ENCODE peak calls at places on chromosome 13, in four cellular contexts. One of them, this sample, is unnamed.

GRCh38 chr13:85806553-85807175 is 7.4 kb upstream of the SLITRK6 start:
- DNase-seq in HCT116: peak; percentile 28
- DNase-seq in HepG2: peak; percentile 41
- DNase-seq in K562: peak; percentile 16
- DNase-seq in this sample: peak; percentile 17

GRCh38 chr13:46341112-46341711 is 45.8 kb downstream of the RUBCNL start:
- DNase-seq in HepG2: no peak
- DNase-seq in K562: no peak
- DNase-seq in HCT116: no peak
- DNase-seq in this sample: no peak

GRCh38 chr13:39815345-39816111 is 160.1 kb downstream of the COG6 start:
- DNase-seq in K562: no peak
- DNase-seq in HCT116: no peak
- DNase-seq in HepG2: no peak
- DNase-seq in this sample: no peak

GRCh38 chr13:53612200-53612599 is 583.6 kb downstream of the OLFM4 start:
- DNase-seq in HepG2: no peak
- DNase-seq in K562: no peak
- DNase-seq in HCT116: no peak
- DNase-seq in this sample: no peak

GRCh38 chr13:105597573-105597972 is 937.9 kb downstream of the EFNB2 start:
- DNase-seq in HepG2: no peak
- DNase-seq in K562: no peak
- DNase-seq in HCT116: no peak
- DNase-seq in this sample: no peak

GRCh38 chr13:50485979-50486935 is 357.2 kb downstream of the DLEU7 start:
- DNase-seq in K562: peak; percentile 42
- DNase-seq in HepG2: no peak
- DNase-seq in HCT116: no peak
- DNase-seq in this sample: no peak

GRCh38 chr13:32829269-32829668 is 187.0 kb upstream of the KL start:
- DNase-seq in HCT116: no peak
- DNase-seq in K562: no peak
- DNase-seq in HepG2: no peak
- DNase-seq in this sample: no peak

GRCh38 chr13:74206061-74206561 is 71.9 kb upstream of the KLF12 start:
- DNase-seq in K562: no peak
- DNase-seq in HCT116: no peak
- DNase-seq in HepG2: no peak
- DNase-seq in this sample: no peak

GRCh38 chr13:39036212-39036611 is 1.7 kb downstream of the PROSER1 start:
- DNase-seq in K562: peak; percentile 29
- DNase-seq in HepG2: peak; percentile 25
- DNase-seq in HCT116: no peak
- DNase-seq in this sample: no peak

GRCh38 chr13:39688699-39689405 is 33.4 kb downstream of the COG6 start:
- DNase-seq in HCT116: no peak
- DNase-seq in K562: no peak
- DNase-seq in HepG2: no peak
- DNase-seq in this sample: no peak

GRCh38 chr13:78129850-78130249 is 211.2 kb upstream of the EDNRB start:
- DNase-seq in K562: no peak
- DNase-seq in HepG2: no peak
- DNase-seq in HCT116: no peak
- DNase-seq in this sample: no peak

GRCh38 chr13:47480941-47481340 is 520.1 kb downstream of the SUCLA2 start:
- DNase-seq in HepG2: no peak
- DNase-seq in HCT116: no peak
- DNase-seq in K562: no peak
- DNase-seq in this sample: no peak

GRCh38 chr13:20206065-20206725 is 13.5 kb upstream of the GJB2 start:
- DNase-seq in HepG2: no peak
- DNase-seq in K562: no peak
- DNase-seq in HCT116: no peak
- DNase-seq in this sample: no peak
- H3K27ac ChIP-seq in HepG2: no peak overlapping the region
- H3K27ac ChIP-seq in K562: no peak overlapping the region
- H3K27ac ChIP-seq in HCT116: no peak overlapping the region
- H3K27ac ChIP-seq in this sample: no peak overlapping the region

GRCh38 chr13:34104853-34105252 is 286.9 kb downstream of the RFC3 start:
- DNase-seq in K562: no peak
- DNase-seq in HCT116: no peak
- DNase-seq in HepG2: no peak
- DNase-seq in this sample: no peak

GRCh38 chr13:34103854-34104253 is 285.9 kb downstream of the RFC3 start:
- DNase-seq in K562: no peak
- DNase-seq in HepG2: peak; percentile 5
- DNase-seq in HCT116: no peak
- DNase-seq in this sample: no peak

GRCh38 chr13:34107814-34108213 is 289.9 kb downstream of the RFC3 start:
- DNase-seq in K562: no peak
- DNase-seq in HepG2: no peak
- DNase-seq in HCT116: no peak
- DNase-seq in this sample: no peak

DNA sequence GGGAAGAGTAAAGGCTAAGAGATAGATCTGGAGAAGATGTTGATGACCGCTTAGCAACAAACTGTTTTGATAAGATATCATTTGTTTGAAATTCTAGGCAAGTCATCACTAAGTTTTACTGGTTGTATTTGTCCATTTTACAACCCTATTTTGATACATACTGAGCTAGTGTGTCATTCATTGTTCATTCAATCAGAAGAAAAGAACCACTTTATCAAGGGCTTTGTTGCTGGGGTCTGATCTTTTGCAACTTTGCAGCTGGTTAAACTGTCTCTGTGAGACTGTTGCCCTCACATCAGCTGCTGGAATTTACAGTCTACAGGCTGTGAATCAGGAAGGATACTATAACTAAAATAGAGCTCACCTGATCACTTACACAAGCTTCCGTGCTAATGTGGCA is 290.4 kb downstream of the RFC3 start:
- DNase-seq in HepG2: no peak
- DNase-seq in K562: no peak
- DNase-seq in HCT116: no peak
- DNase-seq in this sample: no peak
- TF ChIP-seq TCF7L2 in HepG2: no peak
- TF ChIP-seq TCF7L2 in K562: no peak
- TF ChIP-seq TCF7L2 in HCT116: no peak
- TF ChIP-seq TCF7L2 in this sample: no peak

DNA sequence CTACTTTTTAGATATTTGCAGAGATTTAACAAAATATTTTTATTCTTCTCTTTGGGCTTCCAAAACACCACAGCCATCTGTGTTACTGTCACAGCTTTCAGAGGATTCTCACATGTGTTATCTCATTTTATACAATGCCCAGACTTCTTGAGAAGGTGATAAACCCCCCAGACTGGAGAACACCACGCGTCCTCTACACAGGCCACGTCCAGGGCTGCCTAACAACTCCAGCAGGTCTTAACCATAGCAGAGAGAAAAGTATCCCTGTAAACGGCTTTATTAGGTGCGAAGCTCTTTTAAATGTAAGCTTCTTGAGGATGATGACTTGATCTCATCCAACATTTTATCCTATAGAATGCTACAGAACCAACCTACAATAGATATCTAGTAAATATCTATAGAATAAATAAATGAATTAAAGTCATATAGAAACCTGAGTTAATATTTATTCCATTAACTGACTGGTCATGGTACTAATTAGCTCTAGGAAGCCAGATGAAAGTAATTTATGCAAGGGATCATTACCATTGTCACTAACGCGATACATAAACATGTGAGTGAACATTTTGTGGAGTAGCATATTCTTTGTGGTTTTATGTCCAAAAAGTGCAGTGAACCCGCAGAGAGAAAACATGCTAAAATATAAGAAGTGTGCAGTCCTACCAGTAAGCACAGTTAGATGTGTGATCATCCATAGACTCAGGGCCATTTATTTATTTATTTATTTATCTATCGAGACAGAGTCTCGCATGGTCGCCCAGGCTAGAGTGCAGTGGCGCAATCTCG is 1.8 kb downstream of the GPR183 start:
- DNase-seq in K562: peak; percentile 34
- DNase-seq in HCT116: no peak
- DNase-seq in HepG2: no peak
- DNase-seq in this sample: no peak
- H3K4me3 ChIP-seq in K562: no peak overlapping the region
- H3K4me3 ChIP-seq in HCT116: no peak overlapping the region
- H3K4me3 ChIP-seq in HepG2: no peak overlapping the region
- H3K4me3 ChIP-seq in this sample: no peak overlapping the region

GRCh38 chr13:51821666-51822065 is 17.7 kb upstream of the DHRS12 start:
- DNase-seq in K562: no peak
- DNase-seq in HepG2: no peak
- DNase-seq in HCT116: no peak
- DNase-seq in this sample: no peak
- H3K27ac ChIP-seq in K562: no peak overlapping the region
- H3K27ac ChIP-seq in HepG2: no peak overlapping the region
- H3K27ac ChIP-seq in HCT116: no peak overlapping the region
- H3K27ac ChIP-seq in this sample: no peak overlapping the region

DNA sequence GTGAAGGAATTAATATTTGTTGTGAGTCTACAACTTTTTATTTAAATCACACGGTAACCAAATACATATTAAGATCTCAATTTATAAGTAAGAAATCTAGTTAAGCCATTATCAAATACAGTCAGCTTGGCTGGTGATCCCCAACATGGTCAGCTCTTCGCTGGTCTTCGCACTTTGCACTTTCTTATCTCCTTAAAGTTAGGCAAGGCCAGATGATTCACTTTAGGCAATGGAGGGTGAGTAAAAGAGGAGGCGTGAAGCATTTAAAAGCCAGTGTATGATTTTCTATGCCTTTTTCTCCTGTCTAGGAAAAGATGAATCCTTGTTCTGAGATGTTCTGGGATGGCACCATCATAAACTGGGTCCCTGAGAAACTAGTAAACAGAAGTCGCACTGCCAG is 793.7 kb upstream of the ARGLU1 start:
- DNase-seq in HCT116: no peak
- DNase-seq in HepG2: no peak
- DNase-seq in K562: no peak
- DNase-seq in this sample: no peak
- TF ChIP-seq TCF7L2 in HCT116: no peak
- TF ChIP-seq TCF7L2 in HepG2: no peak
- TF ChIP-seq TCF7L2 in K562: no peak
- TF ChIP-seq TCF7L2 in this sample: no peak

GRCh38 chr13:79709526-79709925 is 228.6 kb downstream of the NDFIP2 start:
- DNase-seq in HCT116: no peak
- DNase-seq in K562: no peak
- DNase-seq in HepG2: no peak
- DNase-seq in this sample: no peak
- H3K4me3 ChIP-seq in HCT116: no peak overlapping the region
- H3K4me3 ChIP-seq in K562: no peak overlapping the region
- H3K4me3 ChIP-seq in HepG2: no peak overlapping the region
- H3K4me3 ChIP-seq in this sample: no peak overlapping the region

DNA sequence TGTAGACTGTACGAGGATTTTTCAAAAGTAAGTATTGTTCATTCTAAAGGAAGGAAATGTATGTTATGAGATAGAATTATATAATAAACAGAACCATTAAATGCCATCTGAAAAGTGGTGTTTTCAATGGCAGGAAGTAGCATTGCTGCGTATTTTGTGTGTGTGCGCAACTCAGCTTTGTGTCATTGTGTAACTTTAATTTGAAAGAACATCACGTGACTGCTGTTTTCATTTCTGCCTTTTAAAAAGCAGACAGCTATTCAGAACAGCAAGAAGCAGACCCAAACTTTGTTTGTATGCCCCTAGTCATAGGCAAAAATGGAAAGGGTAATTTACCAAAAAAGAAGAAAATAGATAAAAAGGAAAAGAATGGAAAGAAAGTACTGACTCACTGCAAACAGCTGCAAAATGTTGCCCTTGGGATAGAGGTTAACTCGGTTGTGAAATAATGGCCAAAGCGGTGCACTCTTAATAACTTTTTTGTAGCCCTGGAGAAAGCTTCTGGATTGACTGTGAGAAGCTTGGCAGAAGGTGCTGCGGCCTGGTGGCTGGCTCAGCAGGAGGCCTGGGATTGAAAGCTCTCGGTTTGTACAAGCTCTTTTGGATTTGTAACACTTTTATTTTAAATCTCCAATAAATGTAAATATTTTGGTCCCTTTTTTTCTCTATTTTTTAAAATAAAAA is 97.3 kb downstream of the GGACT start:
- DNase-seq in HCT116: no peak
- DNase-seq in K562: no peak
- DNase-seq in HepG2: no peak
- DNase-seq in this sample: no peak
- H3K27ac ChIP-seq in HCT116: no peak overlapping the region
- H3K27ac ChIP-seq in K562: no peak overlapping the region
- H3K27ac ChIP-seq in HepG2: no peak overlapping the region
- H3K27ac ChIP-seq in this sample: no peak overlapping the region

DNA sequence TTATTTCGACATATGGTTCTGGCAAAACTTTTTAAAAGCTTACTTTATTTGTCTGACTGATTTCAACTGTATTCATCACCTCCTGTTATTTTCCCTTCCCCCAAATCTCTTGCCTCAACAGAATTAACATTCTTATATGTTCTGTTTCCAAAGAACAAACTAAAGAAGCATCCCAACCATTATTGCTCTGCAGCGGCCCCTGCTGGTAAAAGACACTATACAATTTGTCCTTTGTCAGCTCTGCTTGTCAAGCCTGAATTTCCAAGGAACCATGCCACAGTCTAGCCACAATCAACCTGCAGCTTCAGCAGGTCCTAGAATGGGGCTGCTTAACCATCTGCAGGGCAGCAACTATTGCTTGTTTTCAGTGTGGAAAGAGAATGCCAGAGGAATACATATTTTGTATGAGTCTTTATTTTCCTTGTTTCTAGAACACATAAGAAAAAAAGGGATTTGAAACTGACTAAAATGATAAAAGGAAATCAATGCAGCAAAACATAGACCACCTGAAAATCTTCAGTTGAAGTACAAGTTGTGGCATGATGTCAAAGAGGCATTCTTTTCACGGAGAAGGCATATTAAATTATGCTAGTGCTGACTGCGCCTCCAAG is 845.3 kb downstream of the DIAPH3 start:
- DNase-seq in HepG2: peak; percentile 58
- DNase-seq in HCT116: peak; percentile 2
- DNase-seq in K562: peak; percentile 59
- DNase-seq in this sample: peak; percentile 18
- TF ChIP-seq TCF7L2 in HepG2: no peak
- TF ChIP-seq TCF7L2 in HCT116: no peak
- TF ChIP-seq TCF7L2 in K562: no peak
- TF ChIP-seq TCF7L2 in this sample: no peak